ENCODE peak calls at places on chromosomes 13 and 19, in six cellular contexts. S is IMR-90, O is DND-41, W is keratinocyte, K is HCT116, G is fibroblast of lung. E is an unnamed sample. For H3K4me1, the result is how much of the 10 kb centered on the place peaks cover.

GRCh38 chr19:2804156-2805004 is 15.3 kb upstream of the ZNF554 start:
- DNase-seq in G (no peak), O (no peak), S (no peak), W (no peak), K (no peak), E (no peak)

GRCh38 chr13:24178847-24179845 is 18.6 kb downstream of the SPATA13 start:
- DNase-seq in O (no peak), K (no peak), S (peak), W (no peak), G (peak), E (no peak)

GRCh38 chr13:110273254-110273653 is 33.7 kb downstream of the COL4A1 start:
- DNase-seq in S (no peak), O (no peak), W (no peak), K (no peak), G (no peak), E (no peak)

GRCh38 chr13:84668637-84669036 is 786.4 kb upstream of the SLITRK1 start:
- DNase-seq in K (no peak), G (no peak), S (no peak), W (no peak), O (no peak), E (no peak)

GRCh38 chr13:70042193-70042592 is 65.4 kb upstream of the ATXN8OS start:
- DNase-seq in S (no peak), W (no peak), K (no peak), O (no peak), G (no peak), E (no peak)

GRCh38 chr13:99995503-99996176 is 14.1 kb downstream of the ZIC2 start:
- DNase-seq in O (no peak), G (no peak), W (no peak), K (no peak), S (no peak), E (peak)

GRCh38 chr13:99434258-99434788 is 66.9 kb upstream of the TM9SF2 start:
- DNase-seq in S (no peak), O (no peak), W (no peak), K (no peak), G (no peak), E (peak)

GRCh38 chr13:110062777-110063442 is 244.0 kb downstream of the COL4A1 start:
- DNase-seq in K (no peak), S (no peak), O (no peak), G (no peak), W (no peak), E (no peak)

GRCh38 chr13:54232700-54233099 is 1204.1 kb downstream of the OLFM4 start:
- DNase-seq in W (no peak), S (no peak), O (no peak), G (no peak), K (no peak), E (no peak)

GRCh38 chr19:10173527-10173926 is 21.2 kb downstream of the DNMT1 start:
- DNase-seq in O (no peak), W (no peak), S (peak), G (peak), K (no peak), E (no peak)

GRCh38 chr13:39379118-39379517 is 223.9 kb downstream of the LHFPL6 start:
- DNase-seq in O (no peak), W (no peak), K (no peak), S (no peak), G (no peak), E (peak)

GRCh38 chr13:42996584-42996983 is 4.5 kb upstream of the EPSTI1 start:
- DNase-seq in K (peak), G (peak), O (no peak), S (peak), W (peak), E (no peak)

GRCh38 chr19:48006762-48007161 is 12.3 kb downstream of the ELSPBP1 start:
- DNase-seq in S (no peak), O (peak), W (no peak), G (no peak), K (peak), E (peak)

GRCh38 chr13:36029171-36029570 is 102.0 kb downstream of the DCLK1 start:
- DNase-seq in W (no peak), K (no peak), S (peak), O (no peak), G (peak), E (no peak)

GRCh38 chr19:871446-872265 is 12.2 kb downstream of the CFD start:
- DNase-seq in K (no peak), W (no peak), O (no peak), G (peak), S (peak), E (peak)

GRCh38 chr13:38755792-38756191 is 68.9 kb downstream of the FREM2 start:
- DNase-seq in O (no peak), G (no peak), K (no peak), W (no peak), S (no peak), E (no peak)

GRCh38 chr13:42116225-42116624 is 67.8 kb downstream of the DGKH start:
- DNase-seq in W (peak), O (no peak), G (no peak), S (no peak), K (no peak), E (no peak)

GRCh38 chr13:42354246-42355117 is 82.5 kb downstream of the AKAP11 start:
- DNase-seq in S (peak), W (no peak), G (peak), K (no peak), O (peak), E (peak)

GRCh38 chr19:5152013-5152763 is 183.3 kb downstream of the KDM4B start:
- DNase-seq in S (no peak), G (no peak), K (no peak), W (no peak), O (no peak), E (no peak)

GRCh38 chr19:12727745-12728433 is 4.2 kb upstream of the TNPO2 start:
- DNase-seq in O (no peak), W (no peak), K (no peak), G (no peak), S (no peak), E (no peak)

GRCh38 chr19:49807888-49808675 is 5.0 kb downstream of the FUZ start:
- DNase-seq in K (no peak), O (no peak), S (no peak), G (no peak), W (no peak), E (no peak)

GRCh38 chr13:110640591-110641029 is 25.3 kb downstream of the NAXD start:
- DNase-seq in K (no peak), G (peak), S (peak), O (no peak), W (no peak), E (no peak)

GRCh38 chr13:43329702-43330101 is 306.3 kb downstream of the DNAJC15 start:
- DNase-seq in W (no peak), O (no peak), G (no peak), S (no peak), K (no peak), E (no peak)

GRCh38 chr19:13953021-13953531 is 767 bp downstream of the DCAF15 start:
- DNase-seq in W (no peak), G (peak), K (no peak), O (no peak), S (peak), E (peak)

GRCh38 chr19:13597625-13598024 is 91.3 kb upstream of the CACNA1A start:
- DNase-seq in O (peak), K (peak), S (peak), W (no peak), G (peak), E (peak)

GRCh38 chr19:42333975-42334696 is 8.7 kb downstream of the MEGF8 start:
- DNase-seq in O (no peak), G (no peak), S (no peak), W (no peak), K (no peak), E (no peak)

GRCh38 chr13:110713981-110714797 is 689 bp downstream of the ING1 start:
- DNase-seq in G (peak), O (peak), S (peak), K (no peak), W (no peak), E (peak)

GRCh38 chr13:71871844-71872243 is 4.8 kb upstream of the DACH1 start:
- DNase-seq in K (no peak), G (no peak), W (no peak), S (no peak), O (no peak), E (no peak)

GRCh38 chr13:30453727-30454126 is 12.0 kb downstream of the HMGB1 start:
- DNase-seq in G (no peak), K (no peak), W (no peak), O (no peak), S (peak), E (no peak)

GRCh38 chr19:42301646-42302204 is at the start of gene PRR19:
- DNase-seq in G (no peak), S (no peak), K (no peak), O (no peak), W (no peak), E (peak)

GRCh38 chr19:1944088-1944915 is 3.3 kb downstream of the CSNK1G2 start:
- DNase-seq in K (no peak), O (no peak), S (no peak), G (no peak), W (no peak), E (no peak)

GRCh38 chr19:6971366-6971765 is 49.9 kb downstream of the MBD3L2B start:
- DNase-seq in S (no peak), K (no peak), W (no peak), G (peak), O (no peak), E (no peak)

GRCh38 chr19:3977242-3978143 is 6.6 kb upstream of the DAPK3 start:
- DNase-seq in G (no peak), O (no peak), K (no peak), S (no peak), W (peak), E (peak)

GRCh38 chr13:22487932-22488331 is 692.8 kb upstream of the SGCG start:
- DNase-seq in G (no peak), K (no peak), O (no peak), W (no peak), S (no peak), E (no peak)

GRCh38 chr19:39030854-39031367 is 1.4 kb downstream of the FBXO27 start:
- DNase-seq in W (no peak), S (no peak), K (no peak), G (no peak), O (no peak), E (peak)
- H3K4me3 ChIP-seq in W (peak), S (no peak), K (peak), G (peak), O (no peak), E (no peak)

GRCh38 chr19:7994923-7995682 is 10.3 kb downstream of the ELAVL1 start:
- DNase-seq in O (no peak), K (no peak), W (no peak), S (peak), G (no peak), E (no peak)
- H3K4me1 ChIP-seq in O (under half), K (under half), W (under half), S (under half), G (under half), E (under half)

GRCh38 chr13:52600666-52601065 is 41.6 kb upstream of the HNRNPA1L2 start:
- DNase-seq in G (no peak), O (no peak), K (no peak), S (no peak), W (no peak), E (no peak)
- H3K9ac ChIP-seq in G (no peak), O (no peak), K (no peak), S (peak), W (peak), E (no peak)

GRCh38 chr13:112270951-112271350 is 105.2 kb upstream of the SPACA7 start:
- DNase-seq in W (no peak), O (no peak), K (no peak), S (no peak), G (no peak), E (no peak)
- H3K4me3 ChIP-seq in W (no peak), O (no peak), K (no peak), S (no peak), G (no peak), E (no peak)

GRCh38 chr19:28290963-28291657 is 921.8 kb downstream of the UQCRFS1 start:
- DNase-seq in G (no peak), K (no peak), S (no peak), W (no peak), O (no peak), E (peak)
- H3K4me1 ChIP-seq in G (under half), K (under half), S (under half), W (under half), O (under half), E (under half)

GRCh38 chr19:17406887-17407196 is 1.4 kb upstream of the BST2 start:
- DNase-seq in S (no peak), G (no peak), W (no peak), K (no peak), O (no peak), E (no peak)

GRCh38 chr19:17404621-17405249 is 695 bp downstream of the BST2 start:
- DNase-seq in G (no peak), S (no peak), O (no peak), W (no peak), K (no peak), E (no peak)

GRCh38 chr19:17404015-17404414 is 1.4 kb downstream of the BST2 start:
- DNase-seq in G (no peak), W (no peak), O (no peak), K (no peak), S (no peak), E (no peak)

GRCh38 chr19:17405250-17406038 is at the start of gene BST2:
- DNase-seq in G (peak), K (no peak), S (peak), O (peak), W (no peak), E (peak)

GRCh38 chr19:17406039-17406886 is 833 bp upstream of the BST2 start:
- DNase-seq in K (no peak), O (peak), W (no peak), S (no peak), G (peak), E (no peak)
- H3K9ac ChIP-seq in K (no peak), O (peak), W (no peak), S (no peak), G (no peak), E (no peak)

GRCh38 chr19:58227964-58228583 is 640 bp upstream of the ZNF544 start:
- DNase-seq in S (no peak), W (no peak), K (no peak), O (no peak), G (no peak), E (peak)

GRCh38 chr19:58229255-58229639 is 533 bp downstream of the ZNF544 start:
- DNase-seq in S (peak), K (no peak), W (no peak), G (peak), O (peak), E (peak)

GRCh38 chr19:58228584-58229254 is at the start of gene ZNF544:
- DNase-seq in G (peak), K (peak), O (peak), S (peak), W (peak), E (peak)
- H3K4me3 ChIP-seq in G (peak), K (peak), O (peak), S (peak), W (peak), E (peak)

DNA sequence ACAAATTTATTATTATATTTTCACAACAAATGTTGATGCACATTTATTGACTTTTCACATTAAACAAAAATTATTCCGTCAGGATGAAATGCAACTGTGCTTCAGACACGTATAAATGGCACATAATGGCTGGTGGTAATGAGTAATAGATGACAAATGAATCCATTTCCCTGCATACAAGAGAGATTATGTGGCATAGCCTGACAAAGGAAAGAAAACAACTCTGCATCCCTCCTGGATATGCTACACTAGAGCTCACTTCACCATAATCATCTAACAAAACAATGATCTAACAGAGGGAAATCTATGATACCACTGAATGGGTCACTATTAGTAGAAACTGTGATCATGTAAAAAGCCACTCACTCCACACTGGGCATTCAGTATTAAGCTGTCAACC is 1498.4 kb downstream of the EFNB2 start:
- DNase-seq in K (no peak), S (no peak), G (peak), O (no peak), W (no peak), E (no peak)
- H3K4me1 ChIP-seq in K (under half), S (under half), G (under half), O (under half), W (under half), E (under half)

DNA sequence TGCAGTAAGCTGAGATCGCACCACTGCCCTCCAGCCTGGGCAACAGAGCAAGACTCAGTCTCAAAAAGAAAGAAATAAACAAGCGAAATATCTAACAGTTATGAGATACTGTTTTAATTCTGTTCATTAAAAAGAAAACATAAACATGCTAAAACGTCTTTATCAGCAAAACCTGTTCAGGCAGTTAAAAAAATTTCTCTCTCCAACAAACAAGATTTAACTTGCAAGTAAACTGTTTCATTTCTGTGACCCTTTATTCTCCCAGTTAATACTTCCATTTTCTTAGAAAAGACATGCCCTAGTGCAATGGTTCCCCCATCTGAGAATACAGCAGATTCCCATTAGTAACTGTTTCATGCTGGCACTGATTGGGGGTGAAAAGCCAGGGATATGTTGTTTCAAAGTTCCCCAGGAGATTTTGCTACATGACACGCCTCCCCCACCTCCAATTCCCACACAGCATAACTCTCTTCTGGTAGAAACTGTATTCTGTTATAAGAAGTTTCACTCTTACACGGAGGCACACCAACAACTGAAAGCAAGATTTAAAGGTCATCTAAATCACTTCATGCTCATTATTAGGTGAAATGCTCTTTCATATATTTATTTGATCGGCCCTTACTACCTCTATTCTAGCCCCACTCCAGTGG is 24.4 kb downstream of the ELF1 start:
- DNase-seq in W (no peak), G (no peak), S (no peak), O (no peak), K (no peak), E (no peak)
- H3K9ac ChIP-seq in W (peak), G (no peak), S (no peak), O (peak), K (peak), E (no peak)

E was measured in mesendoderm.